ENCODE peak calls at places on chromosome 4, in nine cellular contexts. M is nucleus accumbens, Z is head of caudate nucleus, B is fibroblast of the aortic adventitia, U is brain microvascular endothelial cell, T is B cell, C is activated B cell treated with CpG ODN at 0.5 μM for 24 hours, E is aorta, H is erythroblast. N is an unnamed sample.

GRCh38 chr4:110878992-110879391 is 256.1 kb upstream of the PITX2 start:
- DNase-seq in C (no peak), U (no peak), H (no peak), Z (no peak), B (no peak), T (no peak), M (no peak), E (no peak), N (no peak)

GRCh38 chr4:46986922-46987638 is 6.3 kb downstream of the GABRA4 start:
- DNase-seq in Z (no peak), T (no peak), H (no peak), C (no peak), U (no peak), B (no peak), M (no peak), E (no peak), N (no peak)

GRCh38 chr4:119038465-119038864 is 97.2 kb upstream of the MYOZ2 start:
- DNase-seq in C (no peak), U (no peak), H (no peak), E (no peak), T (no peak), Z (no peak), B (peak; percentile 41), M (no peak), N (no peak)

GRCh38 chr4:82893942-82894341 is 3.0 kb upstream of the SEC31A start:
- DNase-seq in H (no peak), M (no peak), C (no peak), T (no peak), B (peak; percentile 39), Z (no peak), E (no peak), U (no peak), N (no peak)

GRCh38 chr4:16692021-16692420 is 206.4 kb downstream of the LDB2 start:
- DNase-seq in T (no peak), C (no peak), M (no peak), B (no peak), U (no peak), H (no peak), E (no peak), Z (no peak), N (no peak)

GRCh38 chr4:80253510-80253909 is 13.0 kb upstream of the FGF5 start:
- DNase-seq in U (no peak), B (no peak), H (peak; percentile 94), M (no peak), E (no peak), T (no peak), Z (no peak), C (no peak), N (no peak)

GRCh38 chr4:53573696-53574095 is 17.6 kb downstream of the LNX1 start:
- DNase-seq in E (no peak), M (no peak), Z (no peak), U (no peak), H (no peak), C (no peak), B (no peak), T (no peak), N (no peak)

GRCh38 chr4:1247811-1248261 is 1.1 kb downstream of the CTBP1 start:
- DNase-seq in Z (no peak), U (no peak), B (no peak), E (no peak), T (no peak), M (no peak), C (no peak), H (no peak), N (no peak)

GRCh38 chr4:161894014-161894413 is 269.8 kb downstream of the FSTL5 start:
- DNase-seq in E (no peak), M (no peak), Z (no peak), C (no peak), H (no peak), U (no peak), B (no peak), T (no peak), N (no peak)

GRCh38 chr4:55340246-55340645 is 5.8 kb upstream of the SRD5A3 start:
- DNase-seq in B (no peak), Z (no peak), U (no peak), T (no peak), H (no peak), C (no peak), E (no peak), M (no peak), N (no peak)

GRCh38 chr4:43163101-43163792 is 270.7 kb downstream of the GRXCR1 start:
- DNase-seq in U (no peak), E (no peak), C (no peak), T (no peak), H (no peak), M (no peak), Z (no peak), B (no peak), N (no peak)